ENCODE peak calls at places on chromosomes 3 and 15, in nine cellular contexts. A is GM12865, U is fibroblast of lung, L is cardiac muscle cell, Z is breast epithelium, K is cardiac fibroblast, P is epithelial cell of esophagus, E is tibial artery, R is astrocyte of the spinal cord. S is an unnamed sample.

GRCh38 chr3:12948891-12949711 is 107.7 kb upstream of the RPL32 start:
- DNase-seq in P (peak), U (peak), E (no peak), A (peak), K (peak), L (no peak), R (peak), Z (no peak), S (peak)

GRCh38 chr3:114221165-114221880 is 16.1 kb downstream of the ZNF80 start:
- DNase-seq in A (peak), E (no peak), U (no peak), L (no peak), Z (no peak), K (peak), R (peak), P (no peak), S (no peak)

GRCh38 chr3:53329933-53330332 is 17.4 kb downstream of the DCP1A start:
- DNase-seq in U (no peak), A (no peak), E (no peak), K (no peak), P (no peak), Z (no peak), L (no peak), R (no peak), S (no peak)

GRCh38 chr3:149670742-149671492 is 13.1 kb upstream of the WWTR1 start:
- DNase-seq in A (peak), E (no peak), U (no peak), Z (no peak), L (no peak), P (no peak), R (no peak), K (no peak), S (no peak)

GRCh38 chr15:34584321-34584668 is 844 bp upstream of the GOLGA8B start:
- DNase-seq in K (no peak), U (no peak), E (no peak), R (no peak), L (no peak), A (no peak), P (no peak), Z (no peak), S (no peak)

GRCh38 chr3:12442654-12443501 is 41.4 kb upstream of the TSEN2 start:
- DNase-seq in K (no peak), A (no peak), E (no peak), L (no peak), R (peak), Z (no peak), U (no peak), P (no peak), S (no peak)

GRCh38 chr15:66095871-66096710 is 157.5 kb downstream of the MEGF11 start:
- DNase-seq in K (no peak), P (no peak), U (no peak), Z (peak), A (no peak), R (no peak), L (no peak), E (peak), S (no peak)

GRCh38 chr3:3038201-3038991 is 71.8 kb downstream of the IL5RA start:
- DNase-seq in U (no peak), L (no peak), A (no peak), P (peak), K (no peak), Z (no peak), R (no peak), E (no peak), S (no peak)

GRCh38 chr15:74376226-74376625 is 8.8 kb upstream of the CYP11A1 start:
- DNase-seq in U (no peak), A (no peak), E (no peak), P (no peak), K (no peak), R (no peak), L (no peak), Z (peak), S (no peak)

GRCh38 chr3:55481067-55481917 is 5.8 kb downstream of the WNT5A start:
- DNase-seq in R (peak), A (no peak), E (no peak), P (peak), L (peak), K (peak), U (peak), Z (no peak), S (peak)
- H3K4me3 ChIP-seq in R (peak), A (no peak), E (peak), P (peak), L (peak), K (peak), U (peak), Z (peak), S (peak)

GRCh38 chr3:151372063-151372820 is 12.3 kb downstream of the P2RY12 start:
- DNase-seq in Z (no peak), P (no peak), E (no peak), A (no peak), R (peak), U (peak), K (peak), L (no peak), S (peak)

GRCh38 chr3:151366993-151367392 is 17.6 kb downstream of the P2RY12 start:
- DNase-seq in P (no peak), R (no peak), L (no peak), K (no peak), A (no peak), Z (no peak), E (no peak), U (no peak), S (no peak)

GRCh38 chr3:151371531-151371930 is 13.0 kb downstream of the P2RY12 start:
- DNase-seq in A (no peak), U (no peak), E (no peak), R (no peak), P (no peak), L (no peak), K (no peak), Z (no peak), S (peak)

GRCh38 chr3:151362798-151363197 is 21.8 kb downstream of the P2RY12 start:
- DNase-seq in R (no peak), Z (no peak), P (no peak), K (peak), L (no peak), U (no peak), E (no peak), A (no peak), S (no peak)

GRCh38 chr3:151367448-151367847 is 17.1 kb downstream of the P2RY12 start:
- DNase-seq in L (no peak), R (no peak), Z (no peak), E (no peak), U (no peak), P (no peak), K (no peak), A (no peak), S (peak)
- TF ChIP-seq CTCF in L (no peak), R (no peak), Z (no peak), E (no peak), U (no peak), P (no peak), K (no peak), A (no peak), S (no peak)

DNA sequence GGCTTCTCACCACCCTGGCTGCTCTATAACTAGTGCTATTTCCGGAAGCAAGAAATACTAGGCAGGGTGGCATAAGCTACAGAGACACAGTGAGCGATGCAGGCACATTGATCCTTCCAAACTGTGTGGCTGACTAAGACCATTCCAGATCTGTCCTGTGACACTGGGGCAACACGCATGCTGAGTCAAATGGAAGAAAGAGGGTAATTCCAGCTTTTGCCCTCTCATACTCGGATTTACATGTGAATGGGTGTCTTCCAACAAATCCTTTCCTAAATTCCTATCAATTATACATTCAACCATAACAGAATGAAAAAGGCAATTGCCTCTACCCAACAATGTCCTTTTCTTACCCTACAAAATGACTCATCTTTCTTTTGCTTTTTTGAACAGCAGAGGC is 5.1 kb downstream of the FSIP1 start:
- DNase-seq in Z (no peak), K (no peak), R (no peak), U (peak), L (no peak), P (no peak), A (peak), E (no peak), S (no peak)
- H3K4me3 ChIP-seq in Z (no peak), K (no peak), R (no peak), U (no peak), L (no peak), P (no peak), A (no peak), E (no peak), S (no peak)

DNA sequence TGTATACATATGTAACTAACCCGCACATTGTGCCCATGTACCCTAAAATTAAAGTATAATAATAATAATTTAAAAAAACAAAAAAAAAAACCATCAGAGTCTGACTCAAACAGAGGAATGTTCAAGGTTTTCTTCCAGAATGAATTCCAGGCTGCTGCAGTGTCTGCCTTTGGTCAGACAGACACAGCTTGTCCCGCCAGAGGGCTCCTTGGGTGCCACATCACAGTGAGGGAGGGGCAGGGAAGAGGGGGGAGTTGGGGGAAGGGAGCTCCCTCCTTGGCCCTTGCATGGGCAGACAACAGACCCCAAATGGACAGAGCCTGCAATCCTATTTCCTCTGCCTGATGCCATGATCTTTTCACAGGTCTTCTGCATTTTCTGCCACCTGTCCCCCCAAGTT is 36.5 kb downstream of the ITGB5 start:
- DNase-seq in L (no peak), P (no peak), K (peak), U (no peak), E (peak), R (peak), A (no peak), Z (no peak), S (peak)
- TF ChIP-seq CTCF in L (no peak), P (no peak), K (peak), U (peak), E (no peak), R (peak), A (no peak), Z (no peak), S (peak)

DNA sequence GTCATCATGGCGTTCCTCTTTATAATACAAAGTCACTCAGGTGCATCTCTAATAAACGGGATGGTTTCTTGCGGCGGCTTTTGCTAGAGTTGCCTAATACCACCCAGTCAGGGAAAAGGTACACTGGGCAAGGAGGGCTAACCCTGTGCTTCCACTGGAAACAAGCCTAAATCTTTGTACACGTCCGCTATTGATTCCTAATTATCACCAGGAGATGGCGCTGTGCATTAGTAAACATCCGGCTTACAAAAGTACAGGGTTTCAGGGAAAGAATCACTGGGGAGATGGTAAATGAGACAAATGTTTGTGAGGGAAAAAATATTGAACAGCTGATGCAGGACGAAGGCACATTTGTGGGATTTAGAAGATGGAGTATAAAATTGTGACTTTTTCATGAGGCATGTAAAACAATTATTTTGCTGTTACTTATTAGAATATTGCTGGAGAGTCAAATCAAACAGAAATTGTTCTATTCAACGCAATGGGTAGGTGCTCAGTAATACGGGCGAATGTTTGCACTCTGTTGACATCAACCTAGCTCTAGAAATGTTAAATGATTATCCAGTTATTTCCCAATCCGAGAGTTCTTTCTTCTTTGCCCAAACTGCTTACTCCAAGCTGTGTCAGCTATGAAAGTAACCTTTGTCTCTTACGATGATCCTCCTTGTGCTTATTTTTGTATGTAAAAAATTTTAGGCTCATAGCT is 50.6 kb downstream of the GMNC start:
- DNase-seq in R (peak), U (peak), E (no peak), Z (no peak), L (peak), P (peak), A (peak), K (peak), S (peak)
- H3K4me3 ChIP-seq in R (no peak), U (peak), E (no peak), Z (peak), L (no peak), P (no peak), A (peak), K (no peak), S (peak)

DNA sequence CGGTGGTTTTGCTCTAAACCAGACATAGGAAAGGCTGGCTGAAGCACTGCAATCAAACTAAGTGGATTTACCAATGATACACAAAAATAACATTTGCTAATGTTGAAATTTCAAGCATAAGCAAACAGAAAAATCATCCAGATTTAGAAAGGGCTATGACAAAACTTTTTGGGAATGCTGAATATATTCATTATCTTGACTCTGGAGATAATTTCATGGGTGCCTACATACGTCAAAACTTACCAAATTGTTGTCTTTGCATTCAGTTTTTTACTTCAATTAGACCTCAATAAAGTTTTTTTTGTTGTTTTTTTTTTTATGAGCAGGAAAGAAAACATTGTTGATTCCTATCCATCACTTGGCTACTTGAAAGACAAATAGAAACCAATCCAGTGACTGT is 140.8 kb downstream of the NR2E3 start:
- DNase-seq in A (no peak), L (no peak), P (no peak), R (no peak), U (no peak), E (no peak), Z (no peak), K (peak), S (no peak)
- TF ChIP-seq CTCF in A (no peak), L (no peak), P (no peak), R (no peak), U (no peak), E (no peak), Z (no peak), K (no peak), S (no peak)

DNA sequence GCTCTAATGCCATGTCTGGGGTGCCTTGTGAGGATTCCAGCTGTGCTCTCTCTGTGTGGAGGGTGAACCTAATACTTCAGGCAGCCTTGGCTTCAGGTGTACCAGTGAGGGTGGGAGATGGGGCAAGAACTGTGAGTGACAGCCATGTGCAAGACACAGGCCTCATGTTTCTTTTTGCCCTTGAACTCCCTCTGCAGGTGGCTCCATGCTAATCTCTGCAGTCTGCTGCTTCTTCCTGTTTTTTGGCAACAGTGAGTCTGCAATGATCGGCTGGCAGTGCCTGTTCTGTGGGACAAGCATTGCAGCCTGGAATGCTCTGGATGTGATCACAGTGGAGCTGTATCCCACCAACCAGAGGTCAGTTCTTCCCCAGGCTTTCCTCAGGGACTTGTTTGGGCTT is 189.3 kb downstream of the SV2B start:
- DNase-seq in A (peak), R (no peak), U (no peak), K (no peak), L (no peak), E (no peak), P (no peak), Z (no peak), S (no peak)
- H3K4me3 ChIP-seq in A (no peak), R (no peak), U (no peak), K (no peak), L (no peak), E (no peak), P (no peak), Z (no peak), S (no peak)

GRCh38 chr3:178443634-178444033 is 92.6 kb upstream of the KCNMB2 start:
- DNase-seq in R (peak), K (peak), U (peak), Z (no peak), L (no peak), P (peak), E (no peak), A (peak), S (peak)
- TF ChIP-seq CTCF in R (no peak), K (no peak), U (no peak), Z (no peak), L (peak), P (no peak), E (no peak), A (no peak), S (no peak)